ENCODE peak calls at places on chromosomes 6 and 20, in ten cellular contexts. H is DMS79; K is GM10248; C is lower leg skin; T is occipital lobe; N is GM13976; P is NCI-H146; A is mesenchymal stem cell; E is BJ; F is activated T-cell treated with anti-CD3 and anti-CD28 coated beads, Interleukin-2, amount 50 U/mL, for 72 hours. I is an unnamed sample.
A peak's percentile ranks its signal among the peaks of the same experiment; 100 is the strongest.

GRCh38 chr20:31894980-31895675 is 24.7 kb downstream of the TTLL9 start:
- DNase-seq in H (no peak), K (peak; percentile 84), C (peak; percentile 82), T (peak; percentile 4), N (peak; percentile 85), P (no peak), A (peak; percentile 71), E (peak; percentile 5), F (peak; percentile 10), I (peak; percentile 50)

GRCh38 chr6:121055572-121056163 is 278.6 kb downstream of the TBC1D32 start:
- DNase-seq in H (no peak), K (peak; percentile 15), C (no peak), T (no peak), N (peak; percentile 16), P (peak; percentile 38), A (peak; percentile 64), E (peak; percentile 3), F (no peak), I (no peak)

GRCh38 chr6:125114248-125114858 is 39.2 kb upstream of the TPD52L1 start:
- DNase-seq in H (no peak), K (peak; percentile 29), C (no peak), T (no peak), N (peak; percentile 34), P (peak; percentile 79), A (peak; percentile 66), E (no peak), F (peak; percentile 18), I (peak; percentile 68)

GRCh38 chr6:158053377-158054313 is 72.0 kb downstream of the SYNJ2 start:
- DNase-seq in H (no peak), K (no peak), C (peak; percentile 73), T (no peak), N (no peak), P (no peak), A (no peak), E (no peak), F (no peak), I (no peak)

GRCh38 chr6:111711476-111711875 is 105.8 kb upstream of the TRAF3IP2 start:
- DNase-seq in H (no peak), K (no peak), C (peak; percentile 88), T (peak; percentile 54), N (no peak), P (no peak), A (no peak), E (no peak), F (no peak), I (peak; percentile 53)

GRCh38 chr6:21842875-21843274 is 249.3 kb downstream of the SOX4 start:
- DNase-seq in H (no peak), K (no peak), C (no peak), T (no peak), N (no peak), P (peak; percentile 94), A (no peak), E (no peak), F (no peak), I (no peak)

GRCh38 chr6:108115598-108116058 is 41.1 kb upstream of the OSTM1 start:
- DNase-seq in H (no peak), K (no peak), C (no peak), T (no peak), N (peak; percentile 64), P (peak; percentile 57), A (peak; percentile 39), E (no peak), F (peak; percentile 45), I (peak; percentile 66)

GRCh38 chr6:140462495-140463311 is 1088.3 kb upstream of the CITED2 start:
- DNase-seq in H (peak; percentile 64), K (no peak), C (no peak), T (no peak), N (no peak), P (peak; percentile 83), A (peak; percentile 57), E (peak; percentile 93), F (no peak), I (no peak)

GRCh38 chr20:22438926-22439325 is 145.4 kb downstream of the FOXA2 start:
- DNase-seq in H (no peak), K (no peak), C (no peak), T (no peak), N (no peak), P (peak; percentile 45), A (no peak), E (no peak), F (no peak), I (no peak)

GRCh38 chr6:34346175-34347119 is 46.0 kb downstream of the NUDT3 start:
- DNase-seq in H (no peak), K (peak; percentile 58), C (no peak), T (no peak), N (peak; percentile 58), P (peak; percentile 14), A (no peak), E (no peak), F (no peak), I (no peak)

I was measured in stomach.